ENCODE peak calls at places on chromosomes 5 and 9, in eight cellular contexts. Q is left ventricle myocardium inferior, K is kidney, J is astrocyte, V is pancreas, B is heart left ventricle, I is IMR-90, O is ovary. E is an unnamed sample. For H3K4me1, the result is how much of the 10 kb centered on the place peaks cover.

GRCh38 chr5:91296691-91297143 is 86.4 kb downstream of the ARRDC3 start:
- DNase-seq in K (peak), B (peak), Q (peak), V (no peak), J (peak), I (no peak), O (no peak), E (peak)

GRCh38 chr5:55241756-55242155 is 8.3 kb upstream of the CCNO start:
- DNase-seq in K (no peak), Q (no peak), J (no peak), I (no peak), O (no peak), V (no peak), B (no peak), E (no peak)

GRCh38 chr5:60585618-60586017 is 114.3 kb downstream of the DEPDC1B start:
- DNase-seq in Q (no peak), O (no peak), V (no peak), K (no peak), B (no peak), I (no peak), J (no peak), E (no peak)

GRCh38 chr5:168984135-168984675 is 316.7 kb downstream of the SLIT3 start:
- DNase-seq in B (no peak), I (no peak), Q (no peak), V (no peak), J (no peak), O (no peak), K (no peak), E (no peak)

GRCh38 chr5:107232793-107233192 is 437.9 kb downstream of the EFNA5 start:
- DNase-seq in I (no peak), J (no peak), Q (no peak), V (no peak), K (no peak), O (no peak), B (no peak), E (no peak)

GRCh38 chr5:25415970-25416369 is 771.2 kb upstream of the CDH10 start:
- DNase-seq in O (no peak), J (no peak), B (no peak), K (no peak), I (no peak), Q (no peak), V (no peak), E (no peak)

GRCh38 chr5:172542651-172543131 is 88.4 kb upstream of the SH3PXD2B start:
- DNase-seq in B (no peak), O (no peak), K (no peak), I (no peak), V (no peak), Q (no peak), J (no peak), E (peak)

GRCh38 chr5:59423021-59423420 is 470.5 kb downstream of the PDE4D start:
- DNase-seq in Q (no peak), B (no peak), K (no peak), I (no peak), V (no peak), J (peak), O (no peak), E (no peak)

GRCh38 chr9:33263131-33263935 is 1.2 kb downstream of the BAG1 start:
- DNase-seq in K (no peak), J (peak), Q (no peak), V (no peak), B (no peak), I (no peak), O (peak), E (peak)

GRCh38 chr5:39757121-39757520 is 332.3 kb upstream of the DAB2 start:
- DNase-seq in V (no peak), J (peak), I (no peak), K (no peak), O (no peak), B (no peak), Q (no peak), E (no peak)

GRCh38 chr5:134125195-134126015 is 10.9 kb downstream of the TCF7 start:
- DNase-seq in Q (peak), I (peak), O (peak), J (peak), V (peak), K (no peak), B (peak), E (no peak)

GRCh38 chr5:125126050-125126449 is 379.6 kb upstream of the ZNF608 start:
- DNase-seq in B (no peak), Q (no peak), I (no peak), V (no peak), O (no peak), K (no peak), J (no peak), E (no peak)

GRCh38 chr5:139061274-139061673 is 136.9 kb downstream of the SIL1 start:
- DNase-seq in K (peak), I (peak), V (no peak), O (peak), J (peak), B (peak), Q (peak), E (peak)

GRCh38 chr5:172420215-172420934 is 34.0 kb downstream of the SH3PXD2B start:
- DNase-seq in Q (peak), V (peak), O (peak), I (peak), B (peak), J (peak), K (no peak), E (peak)

GRCh38 chr9:89243296-89244061 is 64.9 kb upstream of the SHC3 start:
- DNase-seq in O (no peak), K (no peak), Q (no peak), V (no peak), B (no peak), J (no peak), I (no peak), E (no peak)

GRCh38 chr9:98565152-98566135 is 143.3 kb downstream of the GABBR2 start:
- DNase-seq in V (no peak), O (no peak), I (no peak), Q (no peak), J (no peak), K (no peak), B (no peak), E (no peak)

GRCh38 chr5:58860680-58861079 is 277.8 kb downstream of the RAB3C start:
- DNase-seq in V (no peak), J (no peak), B (no peak), Q (no peak), O (no peak), I (no peak), K (no peak), E (no peak)

GRCh38 chr5:66239034-66239433 is 94.9 kb downstream of the SREK1 start:
- DNase-seq in I (no peak), B (no peak), J (no peak), O (no peak), Q (no peak), V (no peak), K (no peak), E (no peak)

GRCh38 chr5:169029661-169030274 is 271.2 kb downstream of the SLIT3 start:
- DNase-seq in K (no peak), B (no peak), I (no peak), J (peak), Q (no peak), V (no peak), O (no peak), E (no peak)

GRCh38 chr5:139088024-139088423 is 110.1 kb downstream of the SIL1 start:
- DNase-seq in J (no peak), I (peak), K (no peak), B (no peak), O (no peak), V (no peak), Q (no peak), E (no peak)

GRCh38 chr5:177609076-177610059 is 9.4 kb downstream of the B4GALT7 start:
- DNase-seq in B (no peak), O (no peak), V (peak), I (no peak), K (no peak), J (no peak), Q (no peak), E (peak)
- H3K4me1 ChIP-seq in B (under half), O (under half), V (under half), I (under half), K (under half), J (under half), Q (under half), E (under half)

GRCh38 chr5:80103375-80103774 is 68.2 kb downstream of the THBS4 start:
- DNase-seq in V (no peak), O (no peak), B (no peak), J (no peak), K (no peak), Q (no peak), I (no peak), E (no peak)

GRCh38 chr5:80101993-80102392 is 66.8 kb downstream of the THBS4 start:
- DNase-seq in K (no peak), J (no peak), I (no peak), O (no peak), Q (no peak), B (no peak), V (no peak), E (no peak)

GRCh38 chr5:80109549-80110478 is 74.7 kb downstream of the THBS4 start:
- DNase-seq in J (no peak), Q (peak), B (peak), O (no peak), K (no peak), V (no peak), I (no peak), E (no peak)

GRCh38 chr5:80105698-80106439 is 70.7 kb downstream of the THBS4 start:
- DNase-seq in B (no peak), J (no peak), O (no peak), K (no peak), I (no peak), Q (no peak), V (no peak), E (no peak)
- TF ChIP-seq CTCF in B (no peak), J (no peak), O (no peak), K (no peak), I (no peak), Q (no peak), V (no peak), E (no peak)

DNA sequence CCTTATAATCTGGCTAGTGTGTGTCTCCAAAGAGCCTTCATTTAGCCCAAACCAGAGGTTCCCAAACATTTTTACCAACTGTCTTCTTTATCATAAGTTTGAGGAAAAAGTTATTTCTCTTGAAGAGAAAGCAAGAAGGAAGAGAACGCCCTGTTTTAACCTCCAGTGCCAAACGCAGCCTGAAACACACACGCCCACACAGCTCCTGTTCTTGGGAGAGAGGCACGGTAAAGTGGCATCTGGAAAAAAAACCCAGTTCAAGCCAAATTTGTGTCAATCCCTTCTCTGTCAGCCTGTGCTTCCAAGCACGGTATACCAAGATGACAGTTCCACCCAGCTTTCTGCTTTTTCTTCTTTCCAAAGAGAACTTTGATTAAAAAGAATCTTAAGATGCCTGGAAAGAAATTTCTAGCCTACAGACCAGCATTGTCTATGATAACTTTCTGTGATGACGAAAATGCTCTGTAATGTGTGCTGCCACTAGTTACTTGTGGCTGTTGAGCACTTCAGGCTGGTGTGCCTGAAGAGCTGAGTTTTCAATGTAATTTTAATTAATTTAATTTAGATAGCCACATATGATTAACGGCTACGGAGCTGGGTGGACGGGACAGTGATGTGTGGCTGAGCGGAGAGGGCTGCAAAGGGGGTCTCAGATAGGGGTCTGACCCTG is 62.3 kb downstream of the ACER2 start:
- DNase-seq in Q (no peak), J (no peak), V (no peak), B (no peak), I (peak), O (no peak), K (no peak), E (no peak)
- H3K27ac ChIP-seq in Q (no peak), J (no peak), V (no peak), B (no peak), I (no peak), O (no peak), K (no peak), E (no peak)

DNA sequence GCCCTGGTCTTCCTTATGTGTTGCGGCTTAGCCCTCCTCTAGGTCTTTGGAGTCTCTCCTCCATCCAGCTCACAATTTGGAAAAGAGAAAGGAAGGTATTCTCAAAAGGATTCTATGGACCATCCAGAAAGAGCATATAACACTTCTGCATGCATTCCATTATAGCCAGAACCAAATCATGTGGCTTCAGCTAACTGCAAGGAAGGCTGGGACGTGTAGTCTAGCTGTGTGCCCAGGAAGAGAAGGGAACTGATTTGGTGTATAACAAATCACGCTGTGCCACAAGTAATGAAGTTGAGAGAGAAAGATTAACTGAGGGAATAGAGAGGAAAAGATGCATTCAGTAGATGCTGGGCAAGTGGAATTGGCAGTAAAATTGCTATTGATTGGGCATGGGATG is 43.7 kb downstream of the PLPPR1 start:
- DNase-seq in I (no peak), Q (no peak), K (no peak), J (no peak), B (no peak), V (no peak), O (no peak), E (no peak)
- H3K4me1 ChIP-seq in I (under half), Q (under half), K (under half), J (under half), B (under half), V (under half), O (under half), E (under half)

GRCh38 chr5:143447983-143448382 is 44.5 kb upstream of the NR3C1 start:
- DNase-seq in K (no peak), J (no peak), V (no peak), O (no peak), Q (no peak), B (no peak), I (no peak), E (no peak)

GRCh38 chr5:143446535-143447226 is 43.2 kb upstream of the NR3C1 start:
- DNase-seq in V (no peak), B (no peak), Q (no peak), J (no peak), K (no peak), I (no peak), O (no peak), E (no peak)

GRCh38 chr5:143445726-143446125 is 42.2 kb upstream of the NR3C1 start:
- DNase-seq in V (no peak), Q (no peak), J (no peak), K (no peak), O (no peak), B (no peak), I (peak), E (no peak)

GRCh38 chr5:143449772-143450171 is 46.3 kb upstream of the NR3C1 start:
- DNase-seq in J (no peak), I (peak), Q (no peak), O (no peak), K (no peak), B (no peak), V (no peak), E (no peak)

DNA sequence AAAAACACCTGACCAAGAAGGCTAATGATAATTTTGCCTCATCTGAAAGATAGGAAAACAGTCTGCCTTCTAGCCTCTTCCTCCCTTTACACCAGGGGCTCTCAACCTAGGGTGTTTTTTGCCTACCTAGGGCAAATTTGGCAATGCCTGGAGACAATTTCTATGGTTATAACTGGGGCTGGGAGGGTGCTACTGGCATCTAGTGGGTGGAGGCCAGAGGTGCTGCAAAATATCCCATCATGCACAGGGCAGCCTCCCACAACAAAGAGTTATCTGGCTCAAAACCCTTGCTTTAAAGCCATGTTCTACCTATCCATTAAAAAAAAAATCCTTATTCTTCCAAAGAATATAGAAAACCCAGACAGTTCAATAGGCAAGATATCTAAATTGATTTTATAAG is 45.0 kb upstream of the NR3C1 start:
- DNase-seq in O (no peak), V (no peak), I (no peak), J (no peak), B (no peak), K (no peak), Q (no peak), E (no peak)
- TF ChIP-seq CTCF in O (no peak), V (no peak), I (no peak), J (no peak), B (no peak), K (no peak), Q (no peak), E (no peak)

GRCh38 chr9:126673689-126674364 is 60.1 kb downstream of the LMX1B start:
- DNase-seq in O (peak), K (peak), I (peak), B (no peak), Q (no peak), J (no peak), V (no peak), E (no peak)

GRCh38 chr9:126672634-126673284 is 59.0 kb downstream of the LMX1B start:
- DNase-seq in K (peak), O (no peak), I (no peak), B (no peak), V (no peak), J (no peak), Q (no peak), E (no peak)

GRCh38 chr9:126670270-126670669 is 56.5 kb downstream of the LMX1B start:
- DNase-seq in I (no peak), K (no peak), O (no peak), B (no peak), Q (no peak), J (no peak), V (peak), E (no peak)

GRCh38 chr9:126671381-126671831 is 57.7 kb downstream of the LMX1B start:
- DNase-seq in I (no peak), O (peak), B (no peak), K (peak), V (no peak), Q (peak), J (no peak), E (no peak)

GRCh38 chr9:126671983-126672382 is 58.3 kb downstream of the LMX1B start:
- DNase-seq in K (peak), Q (no peak), B (no peak), O (no peak), J (no peak), I (no peak), V (no peak), E (no peak)
- H3K27ac ChIP-seq in K (no peak), Q (peak), B (no peak), O (no peak), J (no peak), I (no peak), V (no peak), E (peak)

E was measured in right atrium auricular region.